ENCODE peak calls at places on chromosomes 12 and 14, in ten cellular contexts. One of them, this sample, is unnamed. For H3K4me1, the result is how much of the 10 kb centered on the place peaks cover.

GRCh38 chr12:132399092-132400010 is 70.0 kb upstream of the GALNT9 start:
- DNase-seq in Peyer's patch: no peak
- DNase-seq in heart left ventricle: peak
- DNase-seq in effector memory CD4-positive, alpha-beta T cell: no peak
- DNase-seq in mucosa of descending colon: no peak
- DNase-seq in CD8-positive, alpha-beta T cell: no peak
- DNase-seq in neural progenitor cell: no peak
- DNase-seq in BE2C: no peak
- DNase-seq in A549: no peak
- DNase-seq in tibial nerve: no peak
- DNase-seq in this sample: no peak

GRCh38 chr14:98181768-98182167 is 1090.2 kb downstream of the BCL11B start:
- DNase-seq in Peyer's patch: no peak
- DNase-seq in CD8-positive, alpha-beta T cell: no peak
- DNase-seq in effector memory CD4-positive, alpha-beta T cell: no peak
- DNase-seq in mucosa of descending colon: no peak
- DNase-seq in BE2C: no peak
- DNase-seq in A549: no peak
- DNase-seq in neural progenitor cell: no peak
- DNase-seq in tibial nerve: no peak
- DNase-seq in heart left ventricle: no peak
- DNase-seq in this sample: peak

GRCh38 chr14:104595116-104595675 is 9.4 kb downstream of the TMEM179 start:
- DNase-seq in tibial nerve: no peak
- DNase-seq in BE2C: no peak
- DNase-seq in A549: no peak
- DNase-seq in effector memory CD4-positive, alpha-beta T cell: no peak
- DNase-seq in CD8-positive, alpha-beta T cell: no peak
- DNase-seq in mucosa of descending colon: peak
- DNase-seq in heart left ventricle: peak
- DNase-seq in Peyer's patch: no peak
- DNase-seq in neural progenitor cell: no peak
- DNase-seq in this sample: no peak

GRCh38 chr12:104790296-104791125 is 167.6 kb downstream of the SLC41A2 start:
- DNase-seq in CD8-positive, alpha-beta T cell: peak
- DNase-seq in neural progenitor cell: peak
- DNase-seq in Peyer's patch: peak
- DNase-seq in effector memory CD4-positive, alpha-beta T cell: peak
- DNase-seq in heart left ventricle: peak
- DNase-seq in A549: peak
- DNase-seq in BE2C: peak
- DNase-seq in tibial nerve: no peak
- DNase-seq in mucosa of descending colon: peak
- DNase-seq in this sample: peak

GRCh38 chr12:105995986-105996385 is 142.8 kb downstream of the NUAK1 start:
- DNase-seq in Peyer's patch: no peak
- DNase-seq in effector memory CD4-positive, alpha-beta T cell: no peak
- DNase-seq in tibial nerve: no peak
- DNase-seq in BE2C: no peak
- DNase-seq in mucosa of descending colon: no peak
- DNase-seq in CD8-positive, alpha-beta T cell: no peak
- DNase-seq in A549: no peak
- DNase-seq in heart left ventricle: no peak
- DNase-seq in neural progenitor cell: no peak
- DNase-seq in this sample: no peak

GRCh38 chr12:46933947-46934346 is 108.2 kb upstream of the SLC38A4 start:
- DNase-seq in heart left ventricle: no peak
- DNase-seq in effector memory CD4-positive, alpha-beta T cell: no peak
- DNase-seq in neural progenitor cell: peak
- DNase-seq in A549: peak
- DNase-seq in BE2C: no peak
- DNase-seq in Peyer's patch: no peak
- DNase-seq in tibial nerve: no peak
- DNase-seq in CD8-positive, alpha-beta T cell: no peak
- DNase-seq in mucosa of descending colon: no peak
- DNase-seq in this sample: peak

GRCh38 chr14:64849940-64850339 is 29.8 kb downstream of the SPTB start:
- DNase-seq in neural progenitor cell: no peak
- DNase-seq in Peyer's patch: no peak
- DNase-seq in tibial nerve: no peak
- DNase-seq in A549: no peak
- DNase-seq in BE2C: no peak
- DNase-seq in CD8-positive, alpha-beta T cell: no peak
- DNase-seq in heart left ventricle: no peak
- DNase-seq in mucosa of descending colon: no peak
- DNase-seq in effector memory CD4-positive, alpha-beta T cell: no peak
- DNase-seq in this sample: no peak

GRCh38 chr12:53218551-53219114 is 11.6 kb upstream of the ITGB7 start:
- DNase-seq in Peyer's patch: no peak
- DNase-seq in A549: no peak
- DNase-seq in effector memory CD4-positive, alpha-beta T cell: no peak
- DNase-seq in neural progenitor cell: no peak
- DNase-seq in BE2C: no peak
- DNase-seq in CD8-positive, alpha-beta T cell: no peak
- DNase-seq in tibial nerve: no peak
- DNase-seq in mucosa of descending colon: peak
- DNase-seq in heart left ventricle: no peak
- DNase-seq in this sample: no peak

GRCh38 chr14:53409289-53409688 is 256.2 kb upstream of the DDHD1 start:
- DNase-seq in mucosa of descending colon: no peak
- DNase-seq in heart left ventricle: no peak
- DNase-seq in Peyer's patch: no peak
- DNase-seq in effector memory CD4-positive, alpha-beta T cell: no peak
- DNase-seq in CD8-positive, alpha-beta T cell: no peak
- DNase-seq in neural progenitor cell: no peak
- DNase-seq in tibial nerve: no peak
- DNase-seq in BE2C: no peak
- DNase-seq in A549: no peak
- DNase-seq in this sample: no peak

GRCh38 chr12:69898236-69898635 is 73.2 kb downstream of the MYRFL start:
- DNase-seq in effector memory CD4-positive, alpha-beta T cell: no peak
- DNase-seq in heart left ventricle: no peak
- DNase-seq in neural progenitor cell: no peak
- DNase-seq in Peyer's patch: no peak
- DNase-seq in tibial nerve: no peak
- DNase-seq in BE2C: no peak
- DNase-seq in A549: no peak
- DNase-seq in mucosa of descending colon: no peak
- DNase-seq in CD8-positive, alpha-beta T cell: no peak
- DNase-seq in this sample: no peak

GRCh38 chr12:123485756-123486155 is 27.8 kb downstream of the SNRNP35 start:
- DNase-seq in effector memory CD4-positive, alpha-beta T cell: no peak
- DNase-seq in mucosa of descending colon: no peak
- DNase-seq in neural progenitor cell: no peak
- DNase-seq in tibial nerve: no peak
- DNase-seq in heart left ventricle: no peak
- DNase-seq in CD8-positive, alpha-beta T cell: no peak
- DNase-seq in BE2C: no peak
- DNase-seq in Peyer's patch: no peak
- DNase-seq in A549: no peak
- DNase-seq in this sample: no peak

GRCh38 chr12:32183646-32184045 is 77.0 kb downstream of the BICD1 start:
- DNase-seq in heart left ventricle: no peak
- DNase-seq in tibial nerve: no peak
- DNase-seq in BE2C: no peak
- DNase-seq in A549: peak
- DNase-seq in CD8-positive, alpha-beta T cell: no peak
- DNase-seq in mucosa of descending colon: no peak
- DNase-seq in effector memory CD4-positive, alpha-beta T cell: no peak
- DNase-seq in Peyer's patch: no peak
- DNase-seq in neural progenitor cell: peak
- DNase-seq in this sample: no peak

GRCh38 chr12:88996389-88996788 is 355.9 kb downstream of the DUSP6 start:
- DNase-seq in mucosa of descending colon: no peak
- DNase-seq in heart left ventricle: no peak
- DNase-seq in A549: no peak
- DNase-seq in Peyer's patch: no peak
- DNase-seq in BE2C: no peak
- DNase-seq in neural progenitor cell: no peak
- DNase-seq in CD8-positive, alpha-beta T cell: no peak
- DNase-seq in tibial nerve: no peak
- DNase-seq in effector memory CD4-positive, alpha-beta T cell: no peak
- DNase-seq in this sample: no peak

GRCh38 chr12:53994691-53995310 is 5.2 kb upstream of the HOXC9 start:
- DNase-seq in mucosa of descending colon: peak
- DNase-seq in effector memory CD4-positive, alpha-beta T cell: no peak
- DNase-seq in A549: no peak
- DNase-seq in Peyer's patch: no peak
- DNase-seq in BE2C: no peak
- DNase-seq in heart left ventricle: no peak
- DNase-seq in neural progenitor cell: no peak
- DNase-seq in tibial nerve: no peak
- DNase-seq in CD8-positive, alpha-beta T cell: no peak
- DNase-seq in this sample: no peak

GRCh38 chr12:29316772-29317171 is 64.2 kb downstream of the ERGIC2 start:
- DNase-seq in Peyer's patch: no peak
- DNase-seq in heart left ventricle: peak
- DNase-seq in CD8-positive, alpha-beta T cell: no peak
- DNase-seq in A549: no peak
- DNase-seq in effector memory CD4-positive, alpha-beta T cell: no peak
- DNase-seq in neural progenitor cell: peak
- DNase-seq in BE2C: no peak
- DNase-seq in tibial nerve: no peak
- DNase-seq in mucosa of descending colon: no peak
- DNase-seq in this sample: no peak

DNA sequence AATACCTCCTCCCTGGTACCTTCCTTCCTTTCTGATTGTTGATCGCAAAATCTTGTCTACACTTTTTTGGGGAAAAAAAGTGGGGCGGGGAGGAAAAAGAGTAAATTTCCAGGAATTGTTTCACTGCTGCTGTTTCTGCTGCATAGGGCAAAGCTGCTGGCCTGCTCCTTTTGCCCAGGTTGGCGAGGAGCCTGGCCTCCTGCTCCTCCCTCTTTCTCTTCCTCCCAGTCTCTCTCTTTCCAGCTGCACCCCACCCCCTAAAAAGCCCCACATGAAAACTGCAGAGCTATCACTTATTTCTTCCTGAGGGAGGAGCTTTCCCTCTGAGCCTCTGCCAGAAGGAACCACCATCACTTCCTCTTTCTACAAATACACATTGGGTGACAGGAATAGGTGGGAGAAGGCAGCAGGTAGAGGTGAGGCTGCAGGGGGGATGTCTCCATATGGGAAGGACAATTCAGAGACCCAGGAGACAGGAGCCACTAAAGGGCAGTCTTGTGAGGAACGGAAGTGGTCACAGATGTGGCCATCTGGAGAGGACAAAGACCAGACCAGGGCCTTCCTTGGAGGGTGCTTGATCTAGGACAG is 14.9 kb downstream of the ZBTB39 start:
- DNase-seq in A549: no peak
- DNase-seq in Peyer's patch: no peak
- DNase-seq in BE2C: no peak
- DNase-seq in effector memory CD4-positive, alpha-beta T cell: no peak
- DNase-seq in tibial nerve: no peak
- DNase-seq in heart left ventricle: peak
- DNase-seq in CD8-positive, alpha-beta T cell: no peak
- DNase-seq in neural progenitor cell: no peak
- DNase-seq in mucosa of descending colon: no peak
- DNase-seq in this sample: no peak
- H3K4me1 ChIP-seq in A549: under half
- H3K4me1 ChIP-seq in Peyer's patch: under half
- H3K4me1 ChIP-seq in BE2C: under half
- H3K4me1 ChIP-seq in effector memory CD4-positive, alpha-beta T cell: under half
- H3K4me1 ChIP-seq in tibial nerve: under half
- H3K4me1 ChIP-seq in heart left ventricle: under half
- H3K4me1 ChIP-seq in CD8-positive, alpha-beta T cell: under half
- H3K4me1 ChIP-seq in neural progenitor cell: under half
- H3K4me1 ChIP-seq in mucosa of descending colon: under half
- H3K4me1 ChIP-seq in this sample: under half

DNA sequence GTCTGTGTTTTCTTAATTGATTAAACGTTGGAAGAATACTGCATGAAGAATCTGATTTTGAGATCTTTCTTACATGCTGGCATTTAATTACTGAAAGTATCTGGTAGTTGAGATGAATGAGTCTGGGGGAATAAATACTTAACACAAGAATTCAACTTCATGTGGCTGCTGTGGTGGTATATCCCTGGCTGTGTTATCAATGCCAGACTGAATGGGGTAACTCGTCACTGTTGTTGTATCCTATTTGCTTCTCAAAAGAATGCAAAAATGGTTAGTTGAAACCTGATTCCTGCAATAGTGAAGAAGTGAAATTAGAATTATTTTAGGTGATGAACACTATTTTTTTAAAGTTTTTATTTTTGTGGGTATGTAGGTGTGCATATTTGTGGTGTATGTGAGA is 72.5 kb downstream of the HMGA2 start:
- DNase-seq in Peyer's patch: no peak
- DNase-seq in CD8-positive, alpha-beta T cell: no peak
- DNase-seq in neural progenitor cell: no peak
- DNase-seq in BE2C: no peak
- DNase-seq in effector memory CD4-positive, alpha-beta T cell: no peak
- DNase-seq in tibial nerve: no peak
- DNase-seq in A549: no peak
- DNase-seq in mucosa of descending colon: no peak
- DNase-seq in heart left ventricle: no peak
- DNase-seq in this sample: no peak
- H3K4me1 ChIP-seq in Peyer's patch: under half
- H3K4me1 ChIP-seq in CD8-positive, alpha-beta T cell: under half
- H3K4me1 ChIP-seq in neural progenitor cell: half or more
- H3K4me1 ChIP-seq in BE2C: under half
- H3K4me1 ChIP-seq in effector memory CD4-positive, alpha-beta T cell: under half
- H3K4me1 ChIP-seq in tibial nerve: under half
- H3K4me1 ChIP-seq in A549: half or more
- H3K4me1 ChIP-seq in mucosa of descending colon: under half
- H3K4me1 ChIP-seq in heart left ventricle: under half
- H3K4me1 ChIP-seq in this sample: under half

DNA sequence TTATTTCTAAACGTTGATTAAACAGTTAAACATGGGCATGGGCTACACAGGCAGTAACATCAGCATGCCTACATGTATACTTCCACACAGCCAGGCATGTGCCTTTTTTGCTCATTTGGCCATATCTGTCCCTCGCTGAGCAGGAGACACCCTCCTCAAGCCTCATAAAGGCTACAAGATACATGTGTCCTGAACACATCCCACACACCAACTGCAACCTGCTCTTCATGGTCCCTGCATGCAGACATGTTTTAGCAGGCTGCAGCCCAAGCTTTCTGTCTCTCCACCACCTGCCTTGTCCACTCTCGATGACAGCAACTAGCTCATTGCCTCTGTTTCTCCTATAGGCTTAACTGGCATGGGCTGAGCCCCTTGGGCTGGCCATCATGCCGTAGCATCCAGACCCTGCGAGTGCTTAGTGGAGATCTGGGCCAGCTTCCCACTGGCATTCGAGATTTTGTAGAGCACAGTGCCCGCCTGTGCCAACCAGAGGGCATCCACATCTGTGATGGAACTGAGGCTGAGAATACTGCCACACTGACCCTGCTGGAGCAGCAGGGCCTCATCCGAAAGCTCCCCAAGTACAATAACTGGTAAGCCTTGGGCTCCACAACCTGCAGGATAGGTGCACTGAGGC is 2.6 kb downstream of the PCK2 start:
- DNase-seq in tibial nerve: no peak
- DNase-seq in BE2C: no peak
- DNase-seq in effector memory CD4-positive, alpha-beta T cell: no peak
- DNase-seq in heart left ventricle: no peak
- DNase-seq in mucosa of descending colon: no peak
- DNase-seq in Peyer's patch: no peak
- DNase-seq in CD8-positive, alpha-beta T cell: no peak
- DNase-seq in A549: no peak
- DNase-seq in neural progenitor cell: no peak
- DNase-seq in this sample: no peak
- H3K4me1 ChIP-seq in tibial nerve: under half
- H3K4me1 ChIP-seq in BE2C: under half
- H3K4me1 ChIP-seq in effector memory CD4-positive, alpha-beta T cell: under half
- H3K4me1 ChIP-seq in heart left ventricle: under half
- H3K4me1 ChIP-seq in mucosa of descending colon: under half
- H3K4me1 ChIP-seq in Peyer's patch: under half
- H3K4me1 ChIP-seq in CD8-positive, alpha-beta T cell: under half
- H3K4me1 ChIP-seq in A549: under half
- H3K4me1 ChIP-seq in neural progenitor cell: under half
- H3K4me1 ChIP-seq in this sample: under half

GRCh38 chr12:8642775-8643174 is 19.9 kb downstream of the MFAP5 start:
- DNase-seq in CD8-positive, alpha-beta T cell: no peak
- DNase-seq in effector memory CD4-positive, alpha-beta T cell: no peak
- DNase-seq in neural progenitor cell: no peak
- DNase-seq in heart left ventricle: no peak
- DNase-seq in BE2C: no peak
- DNase-seq in Peyer's patch: no peak
- DNase-seq in tibial nerve: no peak
- DNase-seq in A549: no peak
- DNase-seq in mucosa of descending colon: no peak
- DNase-seq in this sample: no peak
- H3K4me1 ChIP-seq in CD8-positive, alpha-beta T cell: under half
- H3K4me1 ChIP-seq in effector memory CD4-positive, alpha-beta T cell: under half
- H3K4me1 ChIP-seq in neural progenitor cell: under half
- H3K4me1 ChIP-seq in heart left ventricle: under half
- H3K4me1 ChIP-seq in BE2C: under half
- H3K4me1 ChIP-seq in Peyer's patch: under half
- H3K4me1 ChIP-seq in tibial nerve: under half
- H3K4me1 ChIP-seq in A549: under half
- H3K4me1 ChIP-seq in mucosa of descending colon: under half
- H3K4me1 ChIP-seq in this sample: under half